ENCODE peak calls at places on chromosomes 2 and 18, in four cellular contexts. One of them, this sample, is unnamed.

GRCh38 chr2:73004889-73005596 is 66.5 kb downstream of the SFXN5 start:
- DNase-seq in activated CD8-positive, alpha-beta T cell treated with anti-CD3 and anti-CD28 coated beads, Interleukin-2, amount 10 ng/mL, durations not matched to agents 7 days and 5 days: no peak
- DNase-seq in naive thymus-derived CD8-positive, alpha-beta T cell: no peak
- DNase-seq in NCI-H446 treated with DMSO at 0.1 percent for 48 hours: no peak
- DNase-seq in this sample: no peak

GRCh38 chr2:237393523-237393922 is 20.4 kb downstream of the COL6A3 start:
- DNase-seq in activated CD8-positive, alpha-beta T cell treated with anti-CD3 and anti-CD28 coated beads, Interleukin-2, amount 10 ng/mL, durations not matched to agents 7 days and 5 days: no peak
- DNase-seq in NCI-H446 treated with DMSO at 0.1 percent for 48 hours: no peak
- DNase-seq in naive thymus-derived CD8-positive, alpha-beta T cell: no peak
- DNase-seq in this sample: no peak

GRCh38 chr2:169118060-169118459 is 48.7 kb downstream of the DHRS9 start:
- DNase-seq in naive thymus-derived CD8-positive, alpha-beta T cell: no peak
- DNase-seq in activated CD8-positive, alpha-beta T cell treated with anti-CD3 and anti-CD28 coated beads, Interleukin-2, amount 10 ng/mL, durations not matched to agents 7 days and 5 days: no peak
- DNase-seq in NCI-H446 treated with DMSO at 0.1 percent for 48 hours: no peak
- DNase-seq in this sample: no peak

GRCh38 chr2:168928113-168928823 is 27.2 kb downstream of the G6PC2 start:
- DNase-seq in activated CD8-positive, alpha-beta T cell treated with anti-CD3 and anti-CD28 coated beads, Interleukin-2, amount 10 ng/mL, durations not matched to agents 7 days and 5 days: no peak
- DNase-seq in NCI-H446 treated with DMSO at 0.1 percent for 48 hours: no peak
- DNase-seq in naive thymus-derived CD8-positive, alpha-beta T cell: no peak
- DNase-seq in this sample: no peak

GRCh38 chr2:104873689-104874054 is 19.8 kb downstream of the POU3F3 start:
- DNase-seq in activated CD8-positive, alpha-beta T cell treated with anti-CD3 and anti-CD28 coated beads, Interleukin-2, amount 10 ng/mL, durations not matched to agents 7 days and 5 days: no peak
- DNase-seq in naive thymus-derived CD8-positive, alpha-beta T cell: no peak
- DNase-seq in NCI-H446 treated with DMSO at 0.1 percent for 48 hours: no peak
- DNase-seq in this sample: no peak

GRCh38 chr18:1663879-1664705 is 759.4 kb downstream of the ADCYAP1 start:
- DNase-seq in activated CD8-positive, alpha-beta T cell treated with anti-CD3 and anti-CD28 coated beads, Interleukin-2, amount 10 ng/mL, durations not matched to agents 7 days and 5 days: peak
- DNase-seq in NCI-H446 treated with DMSO at 0.1 percent for 48 hours: no peak
- DNase-seq in naive thymus-derived CD8-positive, alpha-beta T cell: no peak
- DNase-seq in this sample: peak

GRCh38 chr2:159209341-159210306 is 76.9 kb downstream of the WDSUB1 start:
- DNase-seq in naive thymus-derived CD8-positive, alpha-beta T cell: peak
- DNase-seq in activated CD8-positive, alpha-beta T cell treated with anti-CD3 and anti-CD28 coated beads, Interleukin-2, amount 10 ng/mL, durations not matched to agents 7 days and 5 days: peak
- DNase-seq in NCI-H446 treated with DMSO at 0.1 percent for 48 hours: no peak
- DNase-seq in this sample: no peak

GRCh38 chr18:52936931-52937330 is 596.9 kb downstream of the DCC start:
- DNase-seq in NCI-H446 treated with DMSO at 0.1 percent for 48 hours: peak
- DNase-seq in naive thymus-derived CD8-positive, alpha-beta T cell: no peak
- DNase-seq in activated CD8-positive, alpha-beta T cell treated with anti-CD3 and anti-CD28 coated beads, Interleukin-2, amount 10 ng/mL, durations not matched to agents 7 days and 5 days: no peak
- DNase-seq in this sample: peak

GRCh38 chr2:239216614-239217273 is 184.1 kb downstream of the HDAC4 start:
- DNase-seq in naive thymus-derived CD8-positive, alpha-beta T cell: no peak
- DNase-seq in NCI-H446 treated with DMSO at 0.1 percent for 48 hours: no peak
- DNase-seq in activated CD8-positive, alpha-beta T cell treated with anti-CD3 and anti-CD28 coated beads, Interleukin-2, amount 10 ng/mL, durations not matched to agents 7 days and 5 days: peak
- DNase-seq in this sample: no peak

GRCh38 chr2:39530423-39530866 is 93.4 kb upstream of the MAP4K3 start:
- DNase-seq in activated CD8-positive, alpha-beta T cell treated with anti-CD3 and anti-CD28 coated beads, Interleukin-2, amount 10 ng/mL, durations not matched to agents 7 days and 5 days: no peak
- DNase-seq in naive thymus-derived CD8-positive, alpha-beta T cell: no peak
- DNase-seq in NCI-H446 treated with DMSO at 0.1 percent for 48 hours: no peak
- DNase-seq in this sample: no peak

GRCh38 chr2:226364217-226364616 is 435.4 kb downstream of the IRS1 start:
- DNase-seq in activated CD8-positive, alpha-beta T cell treated with anti-CD3 and anti-CD28 coated beads, Interleukin-2, amount 10 ng/mL, durations not matched to agents 7 days and 5 days: no peak
- DNase-seq in naive thymus-derived CD8-positive, alpha-beta T cell: no peak
- DNase-seq in NCI-H446 treated with DMSO at 0.1 percent for 48 hours: no peak
- DNase-seq in this sample: no peak

GRCh38 chr2:105330681-105331375 is 1.3 kb upstream of the TGFBRAP1 start:
- DNase-seq in activated CD8-positive, alpha-beta T cell treated with anti-CD3 and anti-CD28 coated beads, Interleukin-2, amount 10 ng/mL, durations not matched to agents 7 days and 5 days: no peak
- DNase-seq in naive thymus-derived CD8-positive, alpha-beta T cell: no peak
- DNase-seq in NCI-H446 treated with DMSO at 0.1 percent for 48 hours: no peak
- DNase-seq in this sample: no peak

GRCh38 chr2:69716555-69717120 is 25.3 kb upstream of the ANXA4 start:
- DNase-seq in naive thymus-derived CD8-positive, alpha-beta T cell: no peak
- DNase-seq in activated CD8-positive, alpha-beta T cell treated with anti-CD3 and anti-CD28 coated beads, Interleukin-2, amount 10 ng/mL, durations not matched to agents 7 days and 5 days: no peak
- DNase-seq in NCI-H446 treated with DMSO at 0.1 percent for 48 hours: peak
- DNase-seq in this sample: no peak

GRCh38 chr2:38233231-38233983 is 143.7 kb downstream of the ATL2 start:
- DNase-seq in naive thymus-derived CD8-positive, alpha-beta T cell: no peak
- DNase-seq in NCI-H446 treated with DMSO at 0.1 percent for 48 hours: no peak
- DNase-seq in activated CD8-positive, alpha-beta T cell treated with anti-CD3 and anti-CD28 coated beads, Interleukin-2, amount 10 ng/mL, durations not matched to agents 7 days and 5 days: no peak
- DNase-seq in this sample: no peak

GRCh38 chr2:72694715-72695496 is 130.9 kb downstream of the EXOC6B start:
- DNase-seq in naive thymus-derived CD8-positive, alpha-beta T cell: no peak
- DNase-seq in activated CD8-positive, alpha-beta T cell treated with anti-CD3 and anti-CD28 coated beads, Interleukin-2, amount 10 ng/mL, durations not matched to agents 7 days and 5 days: no peak
- DNase-seq in NCI-H446 treated with DMSO at 0.1 percent for 48 hours: no peak
- DNase-seq in this sample: peak

This sample was measured in NCI-H1694 treated with DMSO at 0.1 percent for 48 hours.